ENCODE peak calls at places on chromosomes 11 and 22, in five cellular contexts. O, K, S, C and I are unnamed samples.
A peak's percentile ranks its signal among the peaks of the same experiment; 100 is the strongest.

GRCh38 chr11:35531246-35531645 is 5.8 kb upstream of the PAMR1 start:
- DNase-seq in O (no peak), K (no peak), S (no peak), C (no peak), I (no peak)

GRCh38 chr11:65661599-65662246 is 993 bp downstream of the RELA start:
- DNase-seq in O (no peak), K (no peak), S (no peak), C (no peak), I (no peak)

GRCh38 chr11:69443138-69443967 is 38.1 kb upstream of the LINC01488 start:
- DNase-seq in O (peak; percentile 92), K (peak; percentile 91), S (peak; percentile 69), C (peak; percentile 97), I (peak; percentile 96)

GRCh38 chr11:62427630-62428233 is 8.9 kb downstream of the SCGB1A1 start:
- DNase-seq in O (peak; percentile 64), K (no peak), S (no peak), C (peak; percentile 70), I (peak; percentile 35)

GRCh38 chr11:67303989-67304411 is 670 bp downstream of the SSH3 start:
- DNase-seq in O (no peak), K (peak; percentile 71), S (no peak), C (peak; percentile 41), I (peak; percentile 63)

GRCh38 chr11:64571050-64571409 is 20.0 kb upstream of the SLC22A12 start:
- DNase-seq in O (no peak), K (peak; percentile 23), S (no peak), C (no peak), I (no peak)

GRCh38 chr11:34907934-34908593 is 8.1 kb downstream of the APIP start:
- DNase-seq in O (peak; percentile 13), K (no peak), S (no peak), C (peak; percentile 29), I (no peak)

GRCh38 chr22:35651085-35651484 is 2.8 kb downstream of the APOL6 start:
- DNase-seq in O (no peak), K (no peak), S (no peak), C (no peak), I (no peak)

GRCh38 chr22:30390974-30391691 is 3.9 kb upstream of the RNF215 start:
- DNase-seq in O (peak; percentile 78), K (peak; percentile 82), S (peak; percentile 64), C (peak; percentile 85), I (peak; percentile 77)

GRCh38 chr11:74634537-74634936 is 42.2 kb downstream of the POLD3 start:
- DNase-seq in O (peak; percentile 75), K (no peak), S (no peak), C (peak; percentile 62), I (peak; percentile 81)

GRCh38 chr11:107592256-107592655 is 1.3 kb downstream of the ELMOD1 start:
- DNase-seq in O (no peak), K (no peak), S (no peak), C (no peak), I (no peak)

GRCh38 chr22:40051322-40051721 is 56.6 kb downstream of the FAM83F start:
- DNase-seq in O (peak; percentile 49), K (no peak), S (no peak), C (no peak), I (no peak)

GRCh38 chr11:45924036-45924915 is 1.8 kb downstream of the LARGE2 start:
- DNase-seq in O (no peak), K (no peak), S (no peak), C (no peak), I (no peak)

GRCh38 chr11:43558056-43558455 is 122.5 kb upstream of the HSD17B12 start:
- DNase-seq in O (no peak), K (no peak), S (no peak), C (no peak), I (no peak)

GRCh38 chr11:45517171-45517770 is 148.2 kb downstream of the CHST1 start:
- DNase-seq in O (no peak), K (no peak), S (no peak), C (no peak), I (no peak)